ENCODE peak calls at places on chromosomes 3 and 15, in eight cellular contexts. One of them, this sample, is unnamed.

GRCh38 chr3:104763007-104763406 is 603.7 kb upstream of the ALCAM start:
- DNase-seq in fibroblast of mammary gland: peak; percentile 10
- DNase-seq in kidney epithelial cell: no peak
- DNase-seq in esophagus squamous epithelium: no peak
- DNase-seq in choroid plexus epithelial cell: peak; percentile 70
- DNase-seq in bronchial epithelial cell: no peak
- DNase-seq in astrocyte of the spinal cord: peak; percentile 54
- DNase-seq in heart left ventricle: no peak
- DNase-seq in this sample: peak; percentile 81

GRCh38 chr3:17481116-17481515 is 261.3 kb downstream of the TBC1D5 start:
- DNase-seq in heart left ventricle: peak; percentile 18
- DNase-seq in fibroblast of mammary gland: no peak
- DNase-seq in choroid plexus epithelial cell: no peak
- DNase-seq in kidney epithelial cell: no peak
- DNase-seq in bronchial epithelial cell: no peak
- DNase-seq in astrocyte of the spinal cord: no peak
- DNase-seq in esophagus squamous epithelium: no peak
- DNase-seq in this sample: no peak

GRCh38 chr15:44130778-44131177 is 64.3 kb downstream of the FRMD5 start:
- DNase-seq in kidney epithelial cell: no peak
- DNase-seq in astrocyte of the spinal cord: no peak
- DNase-seq in esophagus squamous epithelium: no peak
- DNase-seq in choroid plexus epithelial cell: no peak
- DNase-seq in bronchial epithelial cell: no peak
- DNase-seq in fibroblast of mammary gland: peak; percentile 4
- DNase-seq in heart left ventricle: no peak
- DNase-seq in this sample: no peak

GRCh38 chr3:10517616-10518015 is 12.2 kb upstream of the ATP2B2 start:
- DNase-seq in fibroblast of mammary gland: no peak
- DNase-seq in astrocyte of the spinal cord: no peak
- DNase-seq in kidney epithelial cell: no peak
- DNase-seq in bronchial epithelial cell: no peak
- DNase-seq in heart left ventricle: no peak
- DNase-seq in choroid plexus epithelial cell: no peak
- DNase-seq in esophagus squamous epithelium: no peak
- DNase-seq in this sample: no peak

GRCh38 chr3:55204417-55204816 is 276.6 kb upstream of the LRTM1 start:
- DNase-seq in esophagus squamous epithelium: no peak
- DNase-seq in astrocyte of the spinal cord: no peak
- DNase-seq in bronchial epithelial cell: no peak
- DNase-seq in fibroblast of mammary gland: peak; percentile 89
- DNase-seq in kidney epithelial cell: no peak
- DNase-seq in choroid plexus epithelial cell: no peak
- DNase-seq in heart left ventricle: no peak
- DNase-seq in this sample: no peak

GRCh38 chr15:60933914-60934885 is 294.9 kb downstream of the RORA start:
- DNase-seq in fibroblast of mammary gland: no peak
- DNase-seq in astrocyte of the spinal cord: no peak
- DNase-seq in choroid plexus epithelial cell: peak; percentile 36
- DNase-seq in bronchial epithelial cell: peak; percentile 37
- DNase-seq in kidney epithelial cell: no peak
- DNase-seq in heart left ventricle: no peak
- DNase-seq in esophagus squamous epithelium: no peak
- DNase-seq in this sample: peak; percentile 64

GRCh38 chr15:101012326-101013040 is 93.3 kb downstream of the LRRK1 start:
- DNase-seq in fibroblast of mammary gland: no peak
- DNase-seq in astrocyte of the spinal cord: no peak
- DNase-seq in choroid plexus epithelial cell: no peak
- DNase-seq in kidney epithelial cell: no peak
- DNase-seq in heart left ventricle: no peak
- DNase-seq in esophagus squamous epithelium: no peak
- DNase-seq in bronchial epithelial cell: no peak
- DNase-seq in this sample: no peak

GRCh38 chr3:171468296-171468906 is 8.2 kb upstream of the TNIK start:
- DNase-seq in choroid plexus epithelial cell: no peak
- DNase-seq in kidney epithelial cell: no peak
- DNase-seq in fibroblast of mammary gland: no peak
- DNase-seq in esophagus squamous epithelium: no peak
- DNase-seq in heart left ventricle: no peak
- DNase-seq in bronchial epithelial cell: no peak
- DNase-seq in astrocyte of the spinal cord: no peak
- DNase-seq in this sample: no peak

GRCh38 chr3:144265527-144266100 is 294.0 kb downstream of the DIPK2A start:
- DNase-seq in esophagus squamous epithelium: no peak
- DNase-seq in bronchial epithelial cell: no peak
- DNase-seq in choroid plexus epithelial cell: no peak
- DNase-seq in kidney epithelial cell: no peak
- DNase-seq in astrocyte of the spinal cord: no peak
- DNase-seq in heart left ventricle: peak; percentile 20
- DNase-seq in fibroblast of mammary gland: no peak
- DNase-seq in this sample: no peak

GRCh38 chr15:78239811-78240210 is 5.4 kb upstream of the ACSBG1 start:
- DNase-seq in esophagus squamous epithelium: no peak
- DNase-seq in astrocyte of the spinal cord: no peak
- DNase-seq in fibroblast of mammary gland: no peak
- DNase-seq in bronchial epithelial cell: no peak
- DNase-seq in kidney epithelial cell: no peak
- DNase-seq in choroid plexus epithelial cell: no peak
- DNase-seq in heart left ventricle: no peak
- DNase-seq in this sample: no peak

GRCh38 chr3:197298341-197298857 is at the start of gene DLG1:
- DNase-seq in astrocyte of the spinal cord: peak; percentile 98
- DNase-seq in kidney epithelial cell: no peak
- DNase-seq in bronchial epithelial cell: peak; percentile 93
- DNase-seq in heart left ventricle: peak; percentile 88
- DNase-seq in choroid plexus epithelial cell: peak; percentile 97
- DNase-seq in fibroblast of mammary gland: peak; percentile 93
- DNase-seq in esophagus squamous epithelium: peak; percentile 51
- DNase-seq in this sample: peak; percentile 92

GRCh38 chr15:99451484-99451883 is 114.3 kb upstream of the MEF2A start:
- DNase-seq in esophagus squamous epithelium: no peak
- DNase-seq in fibroblast of mammary gland: no peak
- DNase-seq in choroid plexus epithelial cell: no peak
- DNase-seq in heart left ventricle: no peak
- DNase-seq in astrocyte of the spinal cord: no peak
- DNase-seq in kidney epithelial cell: no peak
- DNase-seq in bronchial epithelial cell: no peak
- DNase-seq in this sample: no peak

GRCh38 chr15:35306361-35306981 is 221.4 kb upstream of the NANOGP8 start:
- DNase-seq in heart left ventricle: no peak
- DNase-seq in fibroblast of mammary gland: peak; percentile 84
- DNase-seq in esophagus squamous epithelium: no peak
- DNase-seq in choroid plexus epithelial cell: peak; percentile 59
- DNase-seq in kidney epithelial cell: peak; percentile 39
- DNase-seq in bronchial epithelial cell: peak; percentile 67
- DNase-seq in astrocyte of the spinal cord: peak; percentile 64
- DNase-seq in this sample: peak; percentile 88

GRCh38 chr15:85871545-85871944 is 76.8 kb upstream of the KLHL25 start:
- DNase-seq in choroid plexus epithelial cell: no peak
- DNase-seq in fibroblast of mammary gland: no peak
- DNase-seq in heart left ventricle: no peak
- DNase-seq in bronchial epithelial cell: no peak
- DNase-seq in astrocyte of the spinal cord: no peak
- DNase-seq in esophagus squamous epithelium: no peak
- DNase-seq in kidney epithelial cell: no peak
- DNase-seq in this sample: no peak

GRCh38 chr3:51703776-51704510 is 2.9 kb upstream of the GRM2 start:
- DNase-seq in esophagus squamous epithelium: no peak
- DNase-seq in choroid plexus epithelial cell: no peak
- DNase-seq in fibroblast of mammary gland: no peak
- DNase-seq in astrocyte of the spinal cord: no peak
- DNase-seq in heart left ventricle: no peak
- DNase-seq in kidney epithelial cell: no peak
- DNase-seq in bronchial epithelial cell: no peak
- DNase-seq in this sample: no peak

GRCh38 chr15:43821505-43821904 is 3.0 kb downstream of the MFAP1 start:
- DNase-seq in fibroblast of mammary gland: no peak
- DNase-seq in astrocyte of the spinal cord: no peak
- DNase-seq in esophagus squamous epithelium: no peak
- DNase-seq in kidney epithelial cell: no peak
- DNase-seq in heart left ventricle: no peak
- DNase-seq in bronchial epithelial cell: no peak
- DNase-seq in choroid plexus epithelial cell: no peak
- DNase-seq in this sample: no peak

GRCh38 chr15:80090879-80091503 is 31.5 kb downstream of the ZFAND6 start:
- DNase-seq in fibroblast of mammary gland: peak; percentile 15
- DNase-seq in esophagus squamous epithelium: no peak
- DNase-seq in heart left ventricle: no peak
- DNase-seq in choroid plexus epithelial cell: peak; percentile 30
- DNase-seq in kidney epithelial cell: no peak
- DNase-seq in astrocyte of the spinal cord: no peak
- DNase-seq in bronchial epithelial cell: no peak
- DNase-seq in this sample: no peak

GRCh38 chr15:60941448-60941847 is 287.7 kb downstream of the RORA start:
- DNase-seq in kidney epithelial cell: no peak
- DNase-seq in fibroblast of mammary gland: peak; percentile 91
- DNase-seq in esophagus squamous epithelium: no peak
- DNase-seq in heart left ventricle: no peak
- DNase-seq in bronchial epithelial cell: peak; percentile 44
- DNase-seq in choroid plexus epithelial cell: peak; percentile 81
- DNase-seq in astrocyte of the spinal cord: peak; percentile 69
- DNase-seq in this sample: no peak

GRCh38 chr3:33886015-33886414 is 87.6 kb downstream of the PDCD6IP start:
- DNase-seq in astrocyte of the spinal cord: peak; percentile 46
- DNase-seq in kidney epithelial cell: no peak
- DNase-seq in heart left ventricle: no peak
- DNase-seq in bronchial epithelial cell: peak; percentile 85
- DNase-seq in fibroblast of mammary gland: no peak
- DNase-seq in choroid plexus epithelial cell: peak; percentile 74
- DNase-seq in esophagus squamous epithelium: no peak
- DNase-seq in this sample: peak; percentile 6

GRCh38 chr3:99647081-99647480 is 8.7 kb downstream of the COL8A1 start:
- DNase-seq in esophagus squamous epithelium: no peak
- DNase-seq in fibroblast of mammary gland: peak; percentile 71
- DNase-seq in kidney epithelial cell: no peak
- DNase-seq in choroid plexus epithelial cell: peak; percentile 78
- DNase-seq in bronchial epithelial cell: peak; percentile 41
- DNase-seq in heart left ventricle: no peak
- DNase-seq in astrocyte of the spinal cord: peak; percentile 57
- DNase-seq in this sample: no peak

GRCh38 chr3:154844863-154845262 is 235.3 kb upstream of the MME start:
- DNase-seq in astrocyte of the spinal cord: no peak
- DNase-seq in choroid plexus epithelial cell: no peak
- DNase-seq in fibroblast of mammary gland: no peak
- DNase-seq in heart left ventricle: no peak
- DNase-seq in esophagus squamous epithelium: no peak
- DNase-seq in kidney epithelial cell: no peak
- DNase-seq in bronchial epithelial cell: no peak
- DNase-seq in this sample: no peak

GRCh38 chr3:15610083-15610482 is 8.5 kb downstream of the BTD start:
- DNase-seq in choroid plexus epithelial cell: peak; percentile 80
- DNase-seq in bronchial epithelial cell: peak; percentile 82
- DNase-seq in kidney epithelial cell: peak; percentile 34
- DNase-seq in astrocyte of the spinal cord: peak; percentile 73
- DNase-seq in fibroblast of mammary gland: peak; percentile 86
- DNase-seq in heart left ventricle: no peak
- DNase-seq in esophagus squamous epithelium: no peak
- DNase-seq in this sample: no peak

GRCh38 chr3:48697952-48698351 is 12.2 kb upstream of the NCKIPSD start:
- DNase-seq in fibroblast of mammary gland: no peak
- DNase-seq in astrocyte of the spinal cord: no peak
- DNase-seq in choroid plexus epithelial cell: no peak
- DNase-seq in esophagus squamous epithelium: no peak
- DNase-seq in heart left ventricle: no peak
- DNase-seq in bronchial epithelial cell: no peak
- DNase-seq in kidney epithelial cell: no peak
- DNase-seq in this sample: no peak

GRCh38 chr15:63987979-63988378 is 58.3 kb downstream of the DAPK2 start:
- DNase-seq in bronchial epithelial cell: no peak
- DNase-seq in kidney epithelial cell: no peak
- DNase-seq in astrocyte of the spinal cord: no peak
- DNase-seq in esophagus squamous epithelium: no peak
- DNase-seq in fibroblast of mammary gland: no peak
- DNase-seq in heart left ventricle: no peak
- DNase-seq in choroid plexus epithelial cell: no peak
- DNase-seq in this sample: no peak

GRCh38 chr3:101544181-101544850 is 17.4 kb upstream of the TRMT10C start:
- DNase-seq in kidney epithelial cell: no peak
- DNase-seq in choroid plexus epithelial cell: peak; percentile 13
- DNase-seq in bronchial epithelial cell: no peak
- DNase-seq in astrocyte of the spinal cord: no peak
- DNase-seq in fibroblast of mammary gland: no peak
- DNase-seq in heart left ventricle: no peak
- DNase-seq in esophagus squamous epithelium: no peak
- DNase-seq in this sample: no peak
- TF ChIP-seq CTCF in kidney epithelial cell: peak; percentile 20
- TF ChIP-seq CTCF in choroid plexus epithelial cell: peak; percentile 29
- TF ChIP-seq CTCF in bronchial epithelial cell: peak; percentile 14
- TF ChIP-seq CTCF in astrocyte of the spinal cord: peak; percentile 4
- TF ChIP-seq CTCF in fibroblast of mammary gland: no peak
- TF ChIP-seq CTCF in heart left ventricle: no peak
- TF ChIP-seq CTCF in esophagus squamous epithelium: no peak
- TF ChIP-seq CTCF in this sample: peak; percentile 13

GRCh38 chr3:61612211-61612995 is 51.0 kb downstream of the PTPRG start:
- DNase-seq in heart left ventricle: no peak
- DNase-seq in esophagus squamous epithelium: no peak
- DNase-seq in astrocyte of the spinal cord: no peak
- DNase-seq in kidney epithelial cell: no peak
- DNase-seq in bronchial epithelial cell: no peak
- DNase-seq in choroid plexus epithelial cell: peak; percentile 91
- DNase-seq in fibroblast of mammary gland: peak; percentile 48
- DNase-seq in this sample: no peak
- H3K4me3 ChIP-seq in heart left ventricle: no peak overlapping the region
- H3K4me3 ChIP-seq in esophagus squamous epithelium: no peak overlapping the region
- H3K4me3 ChIP-seq in astrocyte of the spinal cord: no peak overlapping the region
- H3K4me3 ChIP-seq in kidney epithelial cell: no peak overlapping the region
- H3K4me3 ChIP-seq in bronchial epithelial cell: no peak overlapping the region
- H3K4me3 ChIP-seq in choroid plexus epithelial cell: no peak overlapping the region
- H3K4me3 ChIP-seq in fibroblast of mammary gland: no peak overlapping the region
- H3K4me3 ChIP-seq in this sample: no peak overlapping the region

DNA sequence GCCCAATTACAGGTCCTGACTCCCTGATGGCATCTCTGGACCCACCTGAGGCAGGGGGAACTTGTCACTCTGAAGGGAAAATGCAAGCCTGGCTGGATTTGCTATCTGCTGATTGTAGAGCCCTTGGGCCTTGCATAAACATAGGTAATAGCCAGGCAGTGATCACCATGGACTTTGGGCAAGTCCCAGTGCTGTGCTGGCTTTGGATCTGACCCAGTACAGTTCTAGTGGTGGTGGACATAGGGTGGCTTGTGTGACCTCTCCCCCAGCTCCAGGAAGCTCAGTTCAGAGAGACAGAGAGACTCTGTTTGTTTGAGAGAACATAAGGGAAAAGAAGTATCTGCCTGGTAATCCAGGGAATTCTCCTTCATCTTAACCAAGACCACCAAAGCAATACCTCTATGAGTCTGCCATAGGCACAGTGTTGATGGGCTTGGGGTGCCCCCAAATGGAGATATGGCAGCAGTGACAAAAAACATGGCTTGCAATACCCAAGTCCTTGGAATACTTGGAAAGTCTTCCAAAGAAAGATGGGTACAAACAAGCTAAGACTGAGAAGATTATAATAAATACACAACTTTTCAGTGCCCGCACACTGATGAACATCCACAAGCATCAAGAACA is 348.5 kb downstream of the PYDC2 start:
- DNase-seq in kidney epithelial cell: no peak
- DNase-seq in astrocyte of the spinal cord: no peak
- DNase-seq in bronchial epithelial cell: no peak
- DNase-seq in esophagus squamous epithelium: no peak
- DNase-seq in choroid plexus epithelial cell: no peak
- DNase-seq in heart left ventricle: no peak
- DNase-seq in fibroblast of mammary gland: peak; percentile 1
- DNase-seq in this sample: no peak
- TF ChIP-seq CTCF in kidney epithelial cell: peak; percentile 2
- TF ChIP-seq CTCF in astrocyte of the spinal cord: no peak
- TF ChIP-seq CTCF in bronchial epithelial cell: no peak
- TF ChIP-seq CTCF in esophagus squamous epithelium: no peak
- TF ChIP-seq CTCF in choroid plexus epithelial cell: no peak
- TF ChIP-seq CTCF in heart left ventricle: no peak
- TF ChIP-seq CTCF in fibroblast of mammary gland: peak; percentile 0
- TF ChIP-seq CTCF in this sample: no peak

GRCh38 chr3:192915724-192916123 is 1.9 kb downstream of the MB21D2 start:
- DNase-seq in esophagus squamous epithelium: no peak
- DNase-seq in kidney epithelial cell: no peak
- DNase-seq in astrocyte of the spinal cord: no peak
- DNase-seq in heart left ventricle: no peak
- DNase-seq in fibroblast of mammary gland: peak; percentile 39
- DNase-seq in bronchial epithelial cell: peak; percentile 35
- DNase-seq in choroid plexus epithelial cell: no peak
- DNase-seq in this sample: no peak
- H3K4me3 ChIP-seq in esophagus squamous epithelium: no peak overlapping the region
- H3K4me3 ChIP-seq in kidney epithelial cell: peak overlapping the region; percentile 90
- H3K4me3 ChIP-seq in astrocyte of the spinal cord: peak overlapping the region; percentile 95
- H3K4me3 ChIP-seq in heart left ventricle: peak overlapping the region; percentile 79
- H3K4me3 ChIP-seq in fibroblast of mammary gland: no peak overlapping the region
- H3K4me3 ChIP-seq in bronchial epithelial cell: peak overlapping the region; percentile 63
- H3K4me3 ChIP-seq in choroid plexus epithelial cell: peak overlapping the region; percentile 85
- H3K4me3 ChIP-seq in this sample: peak overlapping the region; percentile 77

This sample was measured in retinal pigment epithelial cell.